ENCODE peak calls at places on chromosomes 4 and X, in seven cellular contexts. L is pancreas, Z is BE2C, K is brain microvascular endothelial cell, M is cardiac fibroblast, A is fibroblast of pulmonary artery, T is choroid plexus epithelial cell. P is an unnamed sample.

GRCh38 chr4:183130328-183131155 is 31.5 kb downstream of the WWC2 start:
- DNase-seq in L (peak), Z (peak), K (peak), M (peak), A (peak), T (peak), P (peak)

GRCh38 chr4:112968456-112969159 is 80.8 kb upstream of the ANK2 start:
- DNase-seq in L (no peak), Z (no peak), K (peak), M (no peak), A (peak), T (no peak), P (peak)

GRCh38 chr4:169619518-169619957 is 840 bp upstream of the CLCN3 start:
- DNase-seq in L (peak), Z (peak), K (peak), M (peak), A (peak), T (peak), P (peak)

GRCh38 chrX:18696653-18697052 is 10.8 kb upstream of the PPEF1 start:
- DNase-seq in L (no peak), Z (no peak), K (no peak), M (no peak), A (no peak), T (no peak), P (no peak)

GRCh38 chrX:133668225-133668931 is 253.1 kb upstream of the GPC4 start:
- DNase-seq in L (no peak), Z (no peak), K (no peak), M (no peak), A (no peak), T (peak), P (no peak)

GRCh38 chrX:70806081-70806480 is 102.4 kb downstream of the TEX11 start:
- DNase-seq in L (no peak), Z (no peak), K (no peak), M (no peak), A (no peak), T (no peak), P (no peak)

GRCh38 chrX:109327271-109327670 is 154.6 kb downstream of the GUCY2F start:
- DNase-seq in L (no peak), Z (no peak), K (peak), M (no peak), A (no peak), T (no peak), P (no peak)

GRCh38 chrX:56068274-56068758 is 163.8 kb upstream of the KLF8 start:
- DNase-seq in L (no peak), Z (no peak), K (no peak), M (no peak), A (no peak), T (no peak), P (no peak)

GRCh38 chr4:15786743-15787142 is 8.6 kb downstream of the CD38 start:
- DNase-seq in L (no peak), Z (no peak), K (no peak), M (no peak), A (no peak), T (no peak), P (no peak)

GRCh38 chr4:1379351-1379781 is 26.9 kb downstream of the NKX1-1 start:
- DNase-seq in L (peak), Z (peak), K (no peak), M (no peak), A (no peak), T (no peak), P (no peak)

GRCh38 chrX:70301716-70302115 is 11.8 kb downstream of the KIF4A start:
- DNase-seq in L (no peak), Z (no peak), K (peak), M (peak), A (peak), T (peak), P (no peak)

GRCh38 chrX:22396408-22396807 is 123.7 kb downstream of the CBLL2 start:
- DNase-seq in L (no peak), Z (no peak), K (no peak), M (no peak), A (no peak), T (no peak), P (no peak)

GRCh38 chr4:152098365-152099060 is 337.7 kb upstream of the GATB start:
- DNase-seq in L (no peak), Z (no peak), K (no peak), M (no peak), A (no peak), T (no peak), P (no peak)

GRCh38 chr4:6122496-6122895 is 77.9 kb downstream of the JAKMIP1 start:
- DNase-seq in L (no peak), Z (no peak), K (no peak), M (no peak), A (no peak), T (no peak), P (no peak)

GRCh38 chr4:7030856-7031255 is 12.3 kb upstream of the TADA2B start:
- DNase-seq in L (no peak), Z (no peak), K (no peak), M (no peak), A (no peak), T (no peak), P (no peak)

GRCh38 chrX:119502727-119503483 is 34.7 kb downstream of the SLC25A5 start:
- DNase-seq in L (peak), Z (no peak), K (peak), M (peak), A (peak), T (peak), P (peak)

GRCh38 chrX:46325312-46325877 is 219.8 kb downstream of the ZNF674 start:
- DNase-seq in L (no peak), Z (no peak), K (peak), M (peak), A (peak), T (peak), P (peak)

GRCh38 chr4:110033994-110034393 is 121.3 kb downstream of the EGF start:
- DNase-seq in L (no peak), Z (no peak), K (no peak), M (no peak), A (no peak), T (no peak), P (no peak)

GRCh38 chr4:169621754-169622481 is 1.5 kb downstream of the CLCN3 start:
- DNase-seq in L (no peak), Z (no peak), K (peak), M (peak), A (peak), T (peak), P (peak)

GRCh38 chrX:40298569-40298968 is 200.8 kb upstream of the BCOR start:
- DNase-seq in L (no peak), Z (no peak), K (no peak), M (no peak), A (no peak), T (no peak), P (no peak)

GRCh38 chr4:111631157-111631999 is 513.9 kb upstream of the FAM241A start:
- DNase-seq in L (no peak), Z (no peak), K (no peak), M (peak), A (peak), T (peak), P (no peak)

GRCh38 chrX:10414872-10415703 is 205.3 kb downstream of the MID1 start:
- DNase-seq in L (no peak), Z (no peak), K (peak), M (no peak), A (peak), T (peak), P (peak)

GRCh38 chrX:35847736-35848135 is 49.6 kb downstream of the MAGEB16 start:
- DNase-seq in L (no peak), Z (no peak), K (no peak), M (no peak), A (no peak), T (no peak), P (no peak)

GRCh38 chr4:101856149-101856548 is 65.6 kb downstream of the BANK1 start:
- DNase-seq in L (no peak), Z (no peak), K (no peak), M (no peak), A (no peak), T (no peak), P (no peak)

GRCh38 chr4:20603671-20604313 is 96.5 kb upstream of the PACRGL start:
- DNase-seq in L (no peak), Z (no peak), K (peak), M (peak), A (peak), T (peak), P (peak)

GRCh38 chr4:136505020-136505419 is 1027.3 kb downstream of the PCDH18 start:
- DNase-seq in L (no peak), Z (no peak), K (no peak), M (no peak), A (peak), T (peak), P (no peak)

GRCh38 chr4:52869196-52869595 is 7.1 kb downstream of the RASL11B start:
- DNase-seq in L (no peak), Z (peak), K (no peak), M (peak), A (peak), T (peak), P (peak)

GRCh38 chrX:133608406-133608805 is 193.1 kb upstream of the GPC4 start:
- DNase-seq in L (no peak), Z (no peak), K (no peak), M (peak), A (peak), T (peak), P (peak)

GRCh38 chr4:113760094-113760851 is 1.3 kb downstream of the CAMK2D start:
- DNase-seq in L (peak), Z (peak), K (peak), M (peak), A (peak), T (peak), P (peak)

GRCh38 chr4:166994686-166995085 is 239.6 kb downstream of the SPOCK3 start:
- DNase-seq in L (no peak), Z (no peak), K (no peak), M (no peak), A (no peak), T (no peak), P (no peak)

GRCh38 chrX:129798888-129799287 is 19.1 kb downstream of the SASH3 start:
- DNase-seq in L (no peak), Z (no peak), K (no peak), M (no peak), A (no peak), T (no peak), P (no peak)

GRCh38 chr4:169724251-169724650 is 33.5 kb downstream of the HPF1 start:
- DNase-seq in L (no peak), Z (no peak), K (peak), M (peak), A (peak), T (peak), P (peak)

GRCh38 chrX:74458738-74459137 is 37.4 kb downstream of the SLC16A2 start:
- DNase-seq in L (no peak), Z (no peak), K (peak), M (peak), A (peak), T (peak), P (peak)

GRCh38 chrX:14357314-14357713 is 172.0 kb upstream of the GLRA2 start:
- DNase-seq in L (no peak), Z (no peak), K (no peak), M (no peak), A (no peak), T (no peak), P (no peak)

GRCh38 chr4:75004755-75005668 is 72.1 kb downstream of the PARM1 start:
- DNase-seq in L (peak), Z (no peak), K (no peak), M (peak), A (no peak), T (no peak), P (no peak)

GRCh38 chr4:40309250-40309774 is 25.8 kb upstream of the CHRNA9 start:
- DNase-seq in L (peak), Z (peak), K (peak), M (peak), A (peak), T (peak), P (peak)
- H3K4me3 ChIP-seq in L (no peak), Z (peak), K (no peak), M (no peak), A (no peak), T (peak), P (no peak)

GRCh38 chr4:2651998-2652397 is 104.1 kb downstream of the TNIP2 start:
- DNase-seq in L (no peak), Z (no peak), K (no peak), M (no peak), A (no peak), T (no peak), P (no peak)

GRCh38 chr4:2650276-2650675 is 105.9 kb downstream of the TNIP2 start:
- DNase-seq in L (no peak), Z (no peak), K (no peak), M (no peak), A (no peak), T (no peak), P (no peak)

GRCh38 chr4:2651546-2651945 is 104.6 kb downstream of the TNIP2 start:
- DNase-seq in L (no peak), Z (no peak), K (no peak), M (no peak), A (no peak), T (no peak), P (no peak)

GRCh38 chr4:2649604-2650114 is 106.5 kb downstream of the TNIP2 start:
- DNase-seq in L (no peak), Z (no peak), K (no peak), M (no peak), A (no peak), T (no peak), P (no peak)

GRCh38 chr4:2652415-2653155 is 103.6 kb downstream of the TNIP2 start:
- DNase-seq in L (no peak), Z (no peak), K (no peak), M (no peak), A (no peak), T (no peak), P (no peak)
- H3K4me3 ChIP-seq in L (no peak), Z (no peak), K (no peak), M (no peak), A (no peak), T (no peak), P (no peak)

GRCh38 chr4:87133183-87133582 is 87.2 kb downstream of the KLHL8 start:
- DNase-seq in L (no peak), Z (no peak), K (no peak), M (no peak), A (no peak), T (no peak), P (no peak)

GRCh38 chr4:87132035-87132434 is 88.4 kb downstream of the KLHL8 start:
- DNase-seq in L (no peak), Z (no peak), K (no peak), M (no peak), A (no peak), T (no peak), P (no peak)

GRCh38 chr4:87130482-87130881 is 89.9 kb downstream of the KLHL8 start:
- DNase-seq in L (no peak), Z (no peak), K (no peak), M (no peak), A (no peak), T (no peak), P (no peak)

GRCh38 chr4:87130985-87131753 is 89.2 kb downstream of the KLHL8 start:
- DNase-seq in L (no peak), Z (no peak), K (no peak), M (no peak), A (no peak), T (no peak), P (no peak)

GRCh38 chr4:87134122-87134521 is 86.3 kb downstream of the KLHL8 start:
- DNase-seq in L (no peak), Z (no peak), K (no peak), M (no peak), A (no peak), T (no peak), P (no peak)
- H3K4me3 ChIP-seq in L (no peak), Z (no peak), K (no peak), M (no peak), A (no peak), T (no peak), P (no peak)

GRCh38 chrX:80021611-80022010 is 7.1 kb downstream of the TBX22 start:
- DNase-seq in L (no peak), Z (peak), K (no peak), M (no peak), A (no peak), T (no peak), P (no peak)

GRCh38 chrX:80026116-80026515 is 11.6 kb downstream of the TBX22 start:
- DNase-seq in L (no peak), Z (no peak), K (no peak), M (no peak), A (no peak), T (no peak), P (no peak)

GRCh38 chrX:80022363-80023031 is 7.9 kb downstream of the TBX22 start:
- DNase-seq in L (no peak), Z (peak), K (no peak), M (no peak), A (no peak), T (no peak), P (no peak)
- H3K4me3 ChIP-seq in L (no peak), Z (peak), K (no peak), M (no peak), A (no peak), T (no peak), P (no peak)

DNA sequence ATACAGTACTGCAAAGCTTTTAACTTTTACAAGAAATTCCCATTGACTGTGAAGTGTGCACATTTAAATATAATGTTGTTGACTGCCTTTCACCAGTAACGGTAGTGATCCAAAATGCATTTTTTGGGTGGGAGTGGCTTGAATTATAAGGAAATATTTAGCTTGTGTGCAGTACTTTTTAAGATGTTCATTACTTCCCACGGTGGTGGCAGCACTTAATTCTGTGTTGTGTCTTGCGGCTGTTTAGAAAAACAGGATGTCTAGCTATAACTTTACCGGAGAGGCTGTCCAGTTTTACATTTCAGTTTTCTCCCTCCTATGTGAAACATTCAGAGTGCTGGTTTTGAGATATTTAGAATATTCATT is 1.7 kb downstream of the TMEM131L start:
- DNase-seq in L (no peak), Z (no peak), K (no peak), M (peak), A (peak), T (no peak), P (peak)
- H3K4me3 ChIP-seq in L (peak), Z (peak), K (peak), M (no peak), A (peak), T (peak), P (peak)

GRCh38 chr4:184392748-184393334 is 81.5 kb downstream of the IRF2 start:
- DNase-seq in L (no peak), Z (no peak), K (no peak), M (no peak), A (no peak), T (no peak), P (no peak)

GRCh38 chr4:184396570-184397515 is 77.5 kb downstream of the IRF2 start:
- DNase-seq in L (no peak), Z (no peak), K (no peak), M (no peak), A (no peak), T (no peak), P (no peak)

GRCh38 chr4:184396001-184396400 is 78.3 kb downstream of the IRF2 start:
- DNase-seq in L (no peak), Z (no peak), K (no peak), M (no peak), A (no peak), T (no peak), P (no peak)

GRCh38 chr4:184397516-184398163 is 76.7 kb downstream of the IRF2 start:
- DNase-seq in L (no peak), Z (peak), K (no peak), M (peak), A (no peak), T (no peak), P (no peak)

DNA sequence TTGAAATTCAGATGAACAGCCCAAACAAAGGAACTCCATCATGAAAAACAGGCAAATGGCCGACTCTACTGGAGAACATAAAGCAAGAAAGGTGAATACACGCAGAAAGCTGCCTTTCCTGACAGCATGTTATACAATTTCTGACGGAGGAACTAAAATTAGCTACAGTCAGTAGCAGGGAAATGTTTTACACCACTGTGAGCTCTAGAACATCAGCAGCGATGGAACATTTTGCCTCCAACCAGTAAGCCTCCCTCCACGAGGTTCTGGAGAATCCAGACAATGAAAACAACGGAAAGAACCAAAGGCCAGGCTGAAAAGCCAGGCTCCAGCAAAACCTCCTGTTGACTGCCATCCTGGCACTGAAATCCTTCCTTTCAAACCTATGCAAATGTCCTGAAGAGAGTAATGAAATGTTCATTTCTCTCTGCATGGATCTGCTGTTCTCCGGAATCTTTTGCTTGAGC is 78.9 kb downstream of the IRF2 start:
- DNase-seq in L (no peak), Z (no peak), K (no peak), M (no peak), A (no peak), T (no peak), P (no peak)
- H3K4me3 ChIP-seq in L (no peak), Z (no peak), K (no peak), M (no peak), A (no peak), T (no peak), P (no peak)

GRCh38 chr4:87041142-87041541 is 106.3 kb downstream of the AFF1 start:
- DNase-seq in L (no peak), Z (no peak), K (peak), M (peak), A (peak), T (no peak), P (no peak)

GRCh38 chr4:87036713-87037112 is 101.9 kb downstream of the AFF1 start:
- DNase-seq in L (no peak), Z (no peak), K (no peak), M (no peak), A (no peak), T (no peak), P (no peak)

GRCh38 chr4:87038837-87039715 is 104.3 kb downstream of the AFF1 start:
- DNase-seq in L (peak), Z (peak), K (peak), M (peak), A (peak), T (peak), P (peak)

GRCh38 chr4:87035881-87036509 is 101.2 kb downstream of the AFF1 start:
- DNase-seq in L (no peak), Z (no peak), K (no peak), M (no peak), A (no peak), T (no peak), P (no peak)

GRCh38 chr4:87037921-87038320 is 103.1 kb downstream of the AFF1 start:
- DNase-seq in L (no peak), Z (no peak), K (no peak), M (no peak), A (no peak), T (no peak), P (no peak)
- H3K4me3 ChIP-seq in L (no peak), Z (no peak), K (no peak), M (no peak), A (no peak), T (no peak), P (no peak)

P was measured in foreskin fibroblast.